ENCODE peak calls at places on chromosomes 5 and 9, in four cellular contexts. Z, T, A and X are unnamed samples.
A peak's percentile ranks its signal among the peaks of the same experiment; 100 is the strongest.

GRCh38 chr9:78213696-78214095 is 22.2 kb upstream of the CEP78 start:
- DNase-seq in Z (peak; percentile 10), T (no peak), A (no peak), X (peak; percentile 29)

GRCh38 chr9:135241381-135242380 is 154.2 kb downstream of the OLFM1 start:
- DNase-seq in Z (no peak), T (no peak), A (peak; percentile 1), X (no peak)

GRCh38 chr9:98381311-98382103 is 126.1 kb upstream of the TBC1D2 start:
- DNase-seq in Z (no peak), T (no peak), A (no peak), X (no peak)

GRCh38 chr5:134467231-134467630 is 55.5 kb upstream of the CDKN2AIPNL start:
- DNase-seq in Z (no peak), T (no peak), A (no peak), X (no peak)

GRCh38 chr9:93268551-93269314 is 84.8 kb downstream of the WNK2 start:
- DNase-seq in Z (no peak), T (no peak), A (peak; percentile 49), X (peak; percentile 79)

GRCh38 chr9:16866542-16866941 is 3.9 kb downstream of the BNC2 start:
- DNase-seq in Z (peak; percentile 67), T (no peak), A (no peak), X (no peak)

GRCh38 chr9:113738898-113739604 is 137.1 kb upstream of the ZNF618 start:
- DNase-seq in Z (no peak), T (no peak), A (no peak), X (no peak)

GRCh38 chr9:125240649-125240999 is 519 bp downstream of the HSPA5 start:
- DNase-seq in Z (peak; percentile 44), T (no peak), A (no peak), X (no peak)

GRCh38 chr5:35861718-35862117 is 5.0 kb downstream of the IL7R start:
- DNase-seq in Z (no peak), T (no peak), A (no peak), X (no peak)

GRCh38 chr5:1034986-1035385 is 26.4 kb downstream of the NKD2 start:
- DNase-seq in Z (no peak), T (no peak), A (no peak), X (no peak)

GRCh38 chr5:68449380-68449779 is 233.8 kb downstream of the PIK3R1 start:
- DNase-seq in Z (no peak), T (no peak), A (no peak), X (no peak)

GRCh38 chr9:107314763-107315162 is 31.7 kb downstream of the RAD23B start:
- DNase-seq in Z (no peak), T (no peak), A (no peak), X (no peak)

GRCh38 chr5:98997000-98997399 is 68.2 kb upstream of the CHD1 start:
- DNase-seq in Z (peak; percentile 96), T (no peak), A (no peak), X (no peak)

GRCh38 chr9:17003576-17004240 is 131.1 kb upstream of the CNTLN start:
- DNase-seq in Z (peak; percentile 87), T (no peak), A (no peak), X (no peak)

GRCh38 chr9:113185271-113185670 is 34.5 kb downstream of the SLC31A2 start:
- DNase-seq in Z (peak; percentile 23), T (no peak), A (no peak), X (no peak)

GRCh38 chr9:113886471-113886870 is 10.4 kb downstream of the ZNF618 start:
- DNase-seq in Z (no peak), T (no peak), A (no peak), X (no peak)

GRCh38 chr9:102085548-102085947 is 347.1 kb upstream of the GRIN3A start:
- DNase-seq in Z (no peak), T (no peak), A (no peak), X (no peak)

GRCh38 chr9:68842568-68842967 is 137.5 kb downstream of the PIP5K1B start:
- DNase-seq in Z (no peak), T (no peak), A (no peak), X (no peak)

GRCh38 chr9:125272697-125273096 is 11.1 kb downstream of the GAPVD1 start:
- DNase-seq in Z (no peak), T (no peak), A (no peak), X (no peak)

GRCh38 chr5:160769264-160769663 is 82.7 kb downstream of the ATP10B start:
- DNase-seq in Z (no peak), T (no peak), A (no peak), X (no peak)

GRCh38 chr9:137632432-137633161 is 13.8 kb downstream of the EHMT1 start:
- DNase-seq in Z (peak; percentile 60), T (no peak), A (no peak), X (no peak)

GRCh38 chr5:148748702-148749101 is 77.7 kb upstream of the ADRB2 start:
- DNase-seq in Z (no peak), T (no peak), A (no peak), X (no peak)

GRCh38 chr5:149125386-149125891 is 15.9 kb upstream of the ABLIM3 start:
- DNase-seq in Z (no peak), T (no peak), A (no peak), X (no peak)

GRCh38 chr9:125564641-125565040 is 142.4 kb downstream of the MAPKAP1 start:
- DNase-seq in Z (no peak), T (no peak), A (no peak), X (no peak)

GRCh38 chr9:128689820-128690683 is 1.0 kb downstream of the SET start:
- DNase-seq in Z (peak; percentile 36), T (no peak), A (peak; percentile 54), X (peak; percentile 90)

GRCh38 chr9:89822996-89823395 is 218.2 kb downstream of the GADD45G start:
- DNase-seq in Z (no peak), T (no peak), A (no peak), X (no peak)

GRCh38 chr5:169742773-169743296 is 105.8 kb downstream of the DOCK2 start:
- DNase-seq in Z (peak; percentile 65), T (peak; percentile 77), A (no peak), X (no peak)

GRCh38 chr5:92070786-92071185 is 687.7 kb upstream of the ARRDC3 start:
- DNase-seq in Z (no peak), T (no peak), A (no peak), X (no peak)

GRCh38 chr5:56910123-56910951 is 941 bp downstream of the SETD9 start:
- DNase-seq in Z (no peak), T (no peak), A (no peak), X (peak; percentile 14)

GRCh38 chr9:29966247-29966646 is 2393.0 kb upstream of the C9orf72 start:
- DNase-seq in Z (peak; percentile 1), T (no peak), A (no peak), X (no peak)

GRCh38 chr5:178114325-178115135 is 1.2 kb downstream of the N4BP3 start:
- DNase-seq in Z (no peak), T (no peak), A (peak; percentile 20), X (peak; percentile 52)

GRCh38 chr5:82641362-82641988 is 363.3 kb upstream of the RPS23 start:
- DNase-seq in Z (peak; percentile 91), T (peak; percentile 76), A (no peak), X (peak; percentile 65)

DNA sequence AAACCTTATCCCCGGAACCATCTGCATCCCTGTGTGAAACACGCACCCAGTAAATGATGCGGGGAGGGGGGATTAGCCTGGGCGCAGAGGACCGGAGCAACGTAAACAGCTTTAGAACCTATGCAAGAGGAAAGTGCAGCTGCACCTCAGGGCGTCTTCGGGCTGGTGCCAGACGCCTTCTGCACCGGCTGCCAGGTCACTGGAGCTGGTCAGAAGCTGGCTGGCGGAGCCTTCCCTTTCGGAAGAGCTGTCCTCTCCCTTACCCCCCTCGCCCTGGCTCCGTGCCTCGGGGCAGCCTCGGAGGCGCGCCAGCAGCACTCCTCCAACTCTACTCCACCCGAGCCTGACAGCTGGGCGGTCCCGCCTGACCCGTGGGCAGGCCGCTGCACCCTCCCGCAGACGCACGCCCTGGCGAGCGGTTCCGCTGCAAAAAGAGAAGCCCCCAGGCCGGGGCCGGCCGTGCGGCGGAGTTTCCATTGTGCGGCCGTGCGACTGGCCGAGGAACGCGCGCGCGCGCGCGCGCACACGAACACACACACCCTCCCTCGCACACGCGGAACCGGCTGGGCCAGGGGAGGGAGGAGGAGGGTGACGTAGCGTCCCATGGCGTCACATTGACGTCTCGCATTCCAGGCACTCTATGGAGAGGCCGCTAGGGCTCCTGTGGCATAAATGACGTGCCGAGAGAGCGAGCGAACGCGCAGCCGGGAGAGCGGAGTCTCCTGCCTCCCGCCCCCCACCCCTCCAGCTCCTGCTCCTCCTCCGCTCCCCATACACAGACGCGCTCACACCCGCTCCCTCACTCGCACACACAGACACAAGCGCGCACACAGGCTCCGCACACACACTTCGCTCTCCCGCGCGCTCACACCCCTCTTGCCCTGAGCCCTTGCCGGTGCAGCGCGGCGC is at the start of gene NR4A3:
- DNase-seq in Z (peak; percentile 98), T (peak; percentile 97), A (peak; percentile 96), X (peak; percentile 82)
- TF ChIP-seq CTCF in Z (peak; percentile 11), T (no peak), A (no peak), X (no peak)

GRCh38 chr9:124052401-124052800 is 40.8 kb downstream of the LHX2 start:
- DNase-seq in Z (no peak), T (no peak), A (no peak), X (no peak)

GRCh38 chr9:124050955-124051354 is 39.4 kb downstream of the LHX2 start:
- DNase-seq in Z (no peak), T (no peak), A (no peak), X (no peak)

GRCh38 chr9:124054671-124055212 is 43.2 kb downstream of the LHX2 start:
- DNase-seq in Z (peak; percentile 64), T (peak; percentile 40), A (no peak), X (peak; percentile 82)
- TF ChIP-seq CTCF in Z (peak; percentile 12), T (peak; percentile 24), A (no peak), X (no peak)

GRCh38 chr5:30413540-30413939 is 779.9 kb upstream of the CDH6 start:
- DNase-seq in Z (no peak), T (no peak), A (no peak), X (no peak)
- TF ChIP-seq CTCF in Z (no peak), T (no peak), A (no peak), X (no peak)

DNA sequence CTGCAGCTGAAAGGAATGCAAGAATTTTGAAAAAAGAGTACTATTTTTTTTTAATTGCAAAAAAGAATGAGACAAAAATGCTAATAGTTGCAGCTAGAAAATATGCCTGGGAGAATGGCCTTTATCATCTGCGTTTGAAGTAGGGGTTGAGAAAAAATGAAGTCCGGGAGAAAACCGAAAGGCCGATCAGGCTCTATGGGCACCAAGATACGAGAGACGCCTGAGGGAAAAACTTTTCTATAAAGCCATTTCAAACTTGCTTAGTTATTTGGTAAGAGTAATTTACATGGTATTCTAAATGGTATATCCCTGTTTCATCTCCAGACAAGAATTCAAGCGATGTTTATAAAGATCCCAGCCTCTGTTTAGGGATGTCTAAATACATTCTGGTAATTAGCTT is 99.3 kb upstream of the EFNA5 start:
- DNase-seq in Z (no peak), T (no peak), A (no peak), X (no peak)
- TF ChIP-seq CTCF in Z (no peak), T (no peak), A (no peak), X (no peak)

GRCh38 chr9:76419782-76420380 is 25.7 kb upstream of the RFK start:
- DNase-seq in Z (peak; percentile 41), T (no peak), A (no peak), X (no peak)
- TF ChIP-seq CTCF in Z (peak; percentile 72), T (peak; percentile 52), A (peak; percentile 59), X (peak; percentile 52)